ENCODE peak calls at places on chromosomes 12 and 14, in seven cellular contexts. One of them, this sample, is unnamed.

GRCh38 chr14:55094630-55095157 is 34.4 kb upstream of the LGALS3 start:
- DNase-seq in IMR-90: peak; percentile 85
- DNase-seq in H1: no peak
- DNase-seq in mesenchymal stem cell: peak; percentile 79
- DNase-seq in H9: no peak
- DNase-seq in mesendoderm: peak; percentile 49
- DNase-seq in neuronal stem cell: no peak
- DNase-seq in this sample: peak; percentile 20

GRCh38 chr12:42641231-42641630 is 51.7 kb upstream of the PRICKLE1 start:
- DNase-seq in neuronal stem cell: no peak
- DNase-seq in mesendoderm: no peak
- DNase-seq in mesenchymal stem cell: no peak
- DNase-seq in IMR-90: peak; percentile 46
- DNase-seq in H1: no peak
- DNase-seq in H9: no peak
- DNase-seq in this sample: no peak

GRCh38 chr14:75141967-75142366 is 15.1 kb upstream of the NEK9 start:
- DNase-seq in neuronal stem cell: no peak
- DNase-seq in mesendoderm: peak; percentile 62
- DNase-seq in H9: no peak
- DNase-seq in mesenchymal stem cell: peak; percentile 65
- DNase-seq in H1: no peak
- DNase-seq in IMR-90: peak; percentile 56
- DNase-seq in this sample: peak; percentile 19

GRCh38 chr12:114678718-114679117 is 5.3 kb downstream of the TBX3 start:
- DNase-seq in neuronal stem cell: no peak
- DNase-seq in IMR-90: no peak
- DNase-seq in H1: no peak
- DNase-seq in H9: no peak
- DNase-seq in mesendoderm: no peak
- DNase-seq in mesenchymal stem cell: no peak
- DNase-seq in this sample: no peak

GRCh38 chr14:104357689-104358527 is 219.5 kb downstream of the KIF26A start:
- DNase-seq in H9: peak; percentile 18
- DNase-seq in neuronal stem cell: no peak
- DNase-seq in mesendoderm: no peak
- DNase-seq in H1: no peak
- DNase-seq in IMR-90: no peak
- DNase-seq in mesenchymal stem cell: no peak
- DNase-seq in this sample: no peak

GRCh38 chr12:68271346-68271745 is 17.9 kb upstream of the IL22 start:
- DNase-seq in mesendoderm: no peak
- DNase-seq in H1: no peak
- DNase-seq in IMR-90: peak; percentile 94
- DNase-seq in mesenchymal stem cell: peak; percentile 92
- DNase-seq in neuronal stem cell: no peak
- DNase-seq in H9: no peak
- DNase-seq in this sample: peak; percentile 83

GRCh38 chr14:72457641-72458040 is 436.3 kb downstream of the DPF3 start:
- DNase-seq in mesendoderm: no peak
- DNase-seq in neuronal stem cell: no peak
- DNase-seq in H1: no peak
- DNase-seq in H9: no peak
- DNase-seq in mesenchymal stem cell: peak; percentile 68
- DNase-seq in IMR-90: peak; percentile 83
- DNase-seq in this sample: peak; percentile 84

GRCh38 chr12:64780531-64781373 is 21.5 kb upstream of the GNS start:
- DNase-seq in H9: peak; percentile 73
- DNase-seq in mesenchymal stem cell: peak; percentile 26
- DNase-seq in mesendoderm: peak; percentile 40
- DNase-seq in H1: no peak
- DNase-seq in IMR-90: no peak
- DNase-seq in neuronal stem cell: peak; percentile 44
- DNase-seq in this sample: peak; percentile 51

GRCh38 chr14:99995700-99996356 is 69.4 kb upstream of the EVL start:
- DNase-seq in IMR-90: peak; percentile 54
- DNase-seq in mesenchymal stem cell: peak; percentile 55
- DNase-seq in mesendoderm: peak; percentile 82
- DNase-seq in H1: peak; percentile 29
- DNase-seq in H9: peak; percentile 77
- DNase-seq in neuronal stem cell: no peak
- DNase-seq in this sample: peak; percentile 63

GRCh38 chr12:46108721-46109120 is 118.3 kb upstream of the SCAF11 start:
- DNase-seq in H1: no peak
- DNase-seq in mesendoderm: no peak
- DNase-seq in H9: no peak
- DNase-seq in mesenchymal stem cell: no peak
- DNase-seq in neuronal stem cell: no peak
- DNase-seq in IMR-90: no peak
- DNase-seq in this sample: no peak

GRCh38 chr14:74616507-74616906 is 4.5 kb upstream of the LTBP2 start:
- DNase-seq in H9: no peak
- DNase-seq in H1: no peak
- DNase-seq in mesendoderm: peak; percentile 60
- DNase-seq in IMR-90: peak; percentile 91
- DNase-seq in mesenchymal stem cell: peak; percentile 90
- DNase-seq in neuronal stem cell: no peak
- DNase-seq in this sample: no peak

GRCh38 chr12:54612216-54612750 is 22.4 kb downstream of the LACRT start:
- DNase-seq in mesenchymal stem cell: no peak
- DNase-seq in mesendoderm: no peak
- DNase-seq in IMR-90: no peak
- DNase-seq in neuronal stem cell: no peak
- DNase-seq in H1: no peak
- DNase-seq in H9: peak; percentile 3
- DNase-seq in this sample: peak; percentile 52

GRCh38 chr14:98961191-98961590 is 310.8 kb downstream of the BCL11B start:
- DNase-seq in IMR-90: no peak
- DNase-seq in H9: peak; percentile 8
- DNase-seq in neuronal stem cell: no peak
- DNase-seq in mesendoderm: no peak
- DNase-seq in mesenchymal stem cell: no peak
- DNase-seq in H1: no peak
- DNase-seq in this sample: no peak

GRCh38 chr12:56197921-56198635 is 8.8 kb upstream of the SMARCC2 start:
- DNase-seq in mesendoderm: no peak
- DNase-seq in mesenchymal stem cell: no peak
- DNase-seq in IMR-90: no peak
- DNase-seq in H9: no peak
- DNase-seq in H1: no peak
- DNase-seq in neuronal stem cell: no peak
- DNase-seq in this sample: peak; percentile 70

DNA sequence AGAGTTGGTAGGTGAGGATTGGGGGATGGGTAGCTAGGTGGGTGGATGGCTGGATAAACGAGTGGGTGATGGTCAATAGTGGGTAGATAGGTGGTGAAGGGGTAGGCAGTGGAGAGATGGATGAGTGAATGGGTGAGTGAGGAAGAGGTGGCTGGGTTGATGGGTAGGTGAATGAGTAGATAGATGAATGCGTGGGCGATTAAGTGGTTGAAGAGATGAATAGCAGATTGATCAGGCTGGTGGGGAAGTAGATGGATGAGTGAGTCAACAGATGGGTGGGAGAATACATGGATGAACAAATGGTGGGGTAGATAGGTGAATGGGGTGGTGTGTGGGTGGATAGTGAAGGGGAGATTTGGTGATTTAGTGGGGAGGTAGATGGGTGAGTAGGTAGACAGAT is 51.1 kb downstream of the SYNE3 start:
- DNase-seq in neuronal stem cell: no peak
- DNase-seq in H1: no peak
- DNase-seq in mesendoderm: no peak
- DNase-seq in mesenchymal stem cell: no peak
- DNase-seq in H9: no peak
- DNase-seq in IMR-90: no peak
- DNase-seq in this sample: no peak
- H2AK5ac ChIP-seq in neuronal stem cell: no peak overlapping the region
- H2AK5ac ChIP-seq in H1: no peak overlapping the region
- H2AK5ac ChIP-seq in mesendoderm: no peak overlapping the region
- H2AK5ac ChIP-seq in mesenchymal stem cell: no peak overlapping the region
- H2AK5ac ChIP-seq in H9: no peak overlapping the region
- H2AK5ac ChIP-seq in IMR-90: no peak overlapping the region
- H2AK5ac ChIP-seq in this sample: no peak overlapping the region

GRCh38 chr14:34496007-34496678 is 34.1 kb upstream of the SPTSSA start:
- DNase-seq in IMR-90: no peak
- DNase-seq in H9: no peak
- DNase-seq in neuronal stem cell: no peak
- DNase-seq in mesendoderm: no peak
- DNase-seq in H1: no peak
- DNase-seq in mesenchymal stem cell: no peak
- DNase-seq in this sample: peak; percentile 12
- H2AK5ac ChIP-seq in IMR-90: peak overlapping the region; percentile 62
- H2AK5ac ChIP-seq in H9: no peak overlapping the region
- H2AK5ac ChIP-seq in neuronal stem cell: no peak overlapping the region
- H2AK5ac ChIP-seq in mesendoderm: no peak overlapping the region
- H2AK5ac ChIP-seq in H1: no peak overlapping the region
- H2AK5ac ChIP-seq in mesenchymal stem cell: peak overlapping the region; percentile 35
- H2AK5ac ChIP-seq in this sample: no peak overlapping the region

GRCh38 chr14:68521952-68522509 is 270.8 kb downstream of the ZFP36L1 start:
- DNase-seq in H9: no peak
- DNase-seq in mesendoderm: no peak
- DNase-seq in H1: no peak
- DNase-seq in IMR-90: no peak
- DNase-seq in mesenchymal stem cell: no peak
- DNase-seq in neuronal stem cell: no peak
- DNase-seq in this sample: no peak

GRCh38 chr14:68522510-68523325 is 270.1 kb downstream of the ZFP36L1 start:
- DNase-seq in mesendoderm: peak; percentile 26
- DNase-seq in neuronal stem cell: peak; percentile 86
- DNase-seq in H9: no peak
- DNase-seq in mesenchymal stem cell: no peak
- DNase-seq in IMR-90: no peak
- DNase-seq in H1: no peak
- DNase-seq in this sample: no peak

GRCh38 chr14:68521557-68521901 is 271.3 kb downstream of the ZFP36L1 start:
- DNase-seq in H1: no peak
- DNase-seq in mesenchymal stem cell: no peak
- DNase-seq in H9: no peak
- DNase-seq in IMR-90: no peak
- DNase-seq in neuronal stem cell: no peak
- DNase-seq in mesendoderm: no peak
- DNase-seq in this sample: no peak

GRCh38 chr14:68523994-68524725 is 268.7 kb downstream of the ZFP36L1 start:
- DNase-seq in H1: no peak
- DNase-seq in H9: no peak
- DNase-seq in mesenchymal stem cell: no peak
- DNase-seq in mesendoderm: no peak
- DNase-seq in neuronal stem cell: no peak
- DNase-seq in IMR-90: no peak
- DNase-seq in this sample: peak; percentile 55

GRCh38 chr14:68523326-68523610 is 269.6 kb downstream of the ZFP36L1 start:
- DNase-seq in IMR-90: no peak
- DNase-seq in mesendoderm: no peak
- DNase-seq in mesenchymal stem cell: no peak
- DNase-seq in H1: no peak
- DNase-seq in H9: no peak
- DNase-seq in neuronal stem cell: no peak
- DNase-seq in this sample: no peak
- H2AK5ac ChIP-seq in IMR-90: peak overlapping the region; percentile 3
- H2AK5ac ChIP-seq in mesendoderm: no peak overlapping the region
- H2AK5ac ChIP-seq in mesenchymal stem cell: peak overlapping the region; percentile 69
- H2AK5ac ChIP-seq in H1: no peak overlapping the region
- H2AK5ac ChIP-seq in H9: no peak overlapping the region
- H2AK5ac ChIP-seq in neuronal stem cell: no peak overlapping the region
- H2AK5ac ChIP-seq in this sample: peak overlapping the region; percentile 85

DNA sequence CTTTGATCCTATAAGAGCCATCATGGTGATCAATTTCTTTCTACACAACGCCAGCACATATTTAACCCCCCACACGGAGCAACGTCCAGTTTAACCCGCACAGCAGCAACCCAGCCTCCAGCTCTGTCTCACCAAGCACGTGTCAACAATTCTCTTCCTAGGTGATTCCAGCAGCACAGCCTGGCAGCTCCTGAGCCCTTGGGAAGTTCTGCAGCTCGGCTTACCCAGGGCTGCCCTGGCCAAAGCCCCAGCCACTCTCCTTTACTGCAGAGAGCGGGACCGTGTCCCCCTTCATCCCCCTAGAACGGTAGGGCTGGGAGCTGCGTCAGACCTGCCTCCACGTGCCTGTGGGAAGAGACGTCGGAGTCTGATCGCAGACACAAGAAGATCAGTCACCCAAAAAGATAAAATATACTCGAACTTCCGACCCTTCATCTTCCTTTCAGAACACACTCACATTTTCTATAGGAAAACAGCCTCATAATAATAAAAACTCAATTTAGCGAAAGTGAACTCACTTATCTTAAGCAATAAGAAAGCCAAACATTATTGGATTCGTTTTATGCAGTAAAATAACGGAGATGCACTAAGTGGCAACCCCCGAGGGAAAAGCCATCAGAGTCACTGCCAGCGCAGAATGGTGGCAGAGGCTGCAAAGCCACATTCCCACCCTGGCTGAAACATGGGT is 7.6 kb downstream of the TMEM121 start:
- DNase-seq in H1: no peak
- DNase-seq in H9: no peak
- DNase-seq in neuronal stem cell: no peak
- DNase-seq in mesendoderm: no peak
- DNase-seq in IMR-90: no peak
- DNase-seq in mesenchymal stem cell: no peak
- DNase-seq in this sample: no peak
- H2AK5ac ChIP-seq in H1: no peak overlapping the region
- H2AK5ac ChIP-seq in H9: no peak overlapping the region
- H2AK5ac ChIP-seq in neuronal stem cell: no peak overlapping the region
- H2AK5ac ChIP-seq in mesendoderm: no peak overlapping the region
- H2AK5ac ChIP-seq in IMR-90: no peak overlapping the region
- H2AK5ac ChIP-seq in mesenchymal stem cell: no peak overlapping the region
- H2AK5ac ChIP-seq in this sample: no peak overlapping the region